ENCODE peak calls at places on chromosomes 1 and 21, in ten cellular contexts. W is CD4-positive, CD25-positive, alpha-beta regulatory T cell; J is CD4-positive, alpha-beta T cell; I is foreskin keratinocyte; Z is A549; A is CD8-positive, alpha-beta T cell; M is left lung; V is body of pancreas; Y is HepG2; U is heart left ventricle. Q is an unnamed sample.

GRCh38 chr1:6245869-6246496 is 2.0 kb downstream of the HES3 start:
- ATAC-seq in W (no peak), U (no peak), A (no peak), Z (peak), M (no peak), I (no peak), V (no peak), Y (peak), J (no peak), Q (no peak)

GRCh38 chr1:89609339-89609725 is 23.6 kb upstream of the LRRC8C start:
- ATAC-seq in W (no peak), V (no peak), Z (no peak), J (no peak), Y (no peak), I (no peak), M (no peak), U (no peak), A (no peak), Q (no peak)

GRCh38 chr1:113369715-113370114 is 20.6 kb upstream of the MAGI3 start:
- ATAC-seq in U (no peak), J (no peak), V (no peak), M (no peak), I (no peak), A (no peak), Y (no peak), Z (no peak), W (no peak), Q (no peak)

GRCh38 chr21:37886120-37886519 is 30.1 kb downstream of the KCNJ6 start:
- ATAC-seq in Z (no peak), M (no peak), Y (no peak), A (no peak), U (no peak), W (no peak), I (no peak), V (no peak), J (no peak), Q (no peak)

GRCh38 chr21:28754127-28754611 is 238.5 kb downstream of the LTN1 start:
- ATAC-seq in U (peak), M (peak), Z (no peak), A (no peak), J (no peak), I (no peak), Y (no peak), V (peak), W (no peak), Q (peak)

GRCh38 chr1:190436615-190437014 is 41.0 kb downstream of the BRINP3 start:
- ATAC-seq in I (no peak), V (no peak), W (no peak), J (no peak), U (no peak), Y (no peak), A (no peak), Z (peak), M (no peak), Q (no peak)

GRCh38 chr1:38064232-38064903 is 17.8 kb upstream of the POU3F1 start:
- ATAC-seq in I (peak), U (no peak), M (no peak), W (no peak), J (no peak), V (no peak), Y (peak), Z (no peak), A (no peak), Q (no peak)

GRCh38 chr1:89890085-89890754 is 69.4 kb downstream of the LRRC8D start:
- ATAC-seq in U (no peak), J (no peak), A (no peak), V (peak), Z (peak), I (peak), W (no peak), M (no peak), Y (no peak), Q (no peak)

GRCh38 chr1:86846166-86846647 is 67.7 kb downstream of the SELENOF start:
- ATAC-seq in I (peak), U (no peak), M (peak), J (no peak), A (no peak), W (no peak), Y (no peak), V (no peak), Z (peak), Q (peak)

GRCh38 chr1:162390396-162391185 is 9.1 kb downstream of the C1orf226 start:
- ATAC-seq in W (no peak), M (no peak), J (no peak), Y (no peak), U (no peak), I (no peak), V (no peak), Z (no peak), A (no peak), Q (no peak)

GRCh38 chr1:223017291-223017690 is 125.8 kb downstream of the TLR5 start:
- ATAC-seq in M (no peak), U (peak), I (no peak), J (no peak), W (no peak), Y (peak), Z (no peak), A (no peak), V (no peak), Q (peak)

GRCh38 chr21:34950980-34951379 is 98.1 kb downstream of the RUNX1 start:
- ATAC-seq in Z (no peak), Y (no peak), J (no peak), U (no peak), A (no peak), I (no peak), V (no peak), W (no peak), M (no peak), Q (no peak)

GRCh38 chr21:39319814-39320332 is 6.4 kb upstream of the BRWD1 start:
- ATAC-seq in Z (no peak), I (no peak), A (no peak), M (peak), Y (no peak), W (no peak), V (no peak), J (no peak), U (peak), Q (peak)

GRCh38 chr1:64072089-64072835 is 131.2 kb upstream of the UBE2U start:
- ATAC-seq in W (no peak), M (no peak), Z (no peak), I (peak), J (no peak), U (peak), A (no peak), Y (no peak), V (peak), Q (no peak)
- H3K27ac ChIP-seq in W (no peak), M (no peak), Z (no peak), I (peak), J (no peak), U (peak), A (no peak), Y (no peak), V (no peak), Q (no peak)

DNA sequence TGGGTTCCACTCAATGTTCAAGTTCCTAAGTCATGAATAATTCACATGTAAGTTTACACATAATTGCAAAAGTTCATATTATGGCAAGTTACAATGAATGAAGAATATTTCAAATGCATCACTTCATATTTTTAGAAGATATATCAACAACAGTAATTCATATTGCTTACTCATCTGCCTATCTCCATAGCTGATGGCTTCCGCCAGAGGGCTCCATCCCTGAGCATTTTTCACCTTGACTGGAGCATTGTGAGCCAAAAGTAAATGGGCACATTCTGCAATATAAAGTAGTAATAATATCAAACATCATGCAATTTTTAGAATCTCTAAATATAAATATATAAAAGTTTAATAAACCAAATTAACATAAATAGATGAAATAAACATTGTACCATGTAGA is 29.8 kb downstream of the ANKRD13C start:
- ATAC-seq in Y (no peak), W (no peak), I (no peak), J (no peak), V (no peak), M (no peak), U (no peak), Z (no peak), A (no peak), Q (no peak)
- H3K27ac ChIP-seq in Y (no peak), W (no peak), I (no peak), J (no peak), V (no peak), M (no peak), U (no peak), Z (no peak), A (no peak), Q (no peak)

GRCh38 chr1:25622526-25622925 is 5.9 kb downstream of the MAN1C1 start:
- ATAC-seq in Z (no peak), M (no peak), U (no peak), Y (no peak), J (peak), V (no peak), A (peak), I (no peak), W (peak), Q (no peak)
- H3K27ac ChIP-seq in Z (no peak), M (no peak), U (no peak), Y (no peak), J (peak), V (no peak), A (peak), I (no peak), W (no peak), Q (peak)

DNA sequence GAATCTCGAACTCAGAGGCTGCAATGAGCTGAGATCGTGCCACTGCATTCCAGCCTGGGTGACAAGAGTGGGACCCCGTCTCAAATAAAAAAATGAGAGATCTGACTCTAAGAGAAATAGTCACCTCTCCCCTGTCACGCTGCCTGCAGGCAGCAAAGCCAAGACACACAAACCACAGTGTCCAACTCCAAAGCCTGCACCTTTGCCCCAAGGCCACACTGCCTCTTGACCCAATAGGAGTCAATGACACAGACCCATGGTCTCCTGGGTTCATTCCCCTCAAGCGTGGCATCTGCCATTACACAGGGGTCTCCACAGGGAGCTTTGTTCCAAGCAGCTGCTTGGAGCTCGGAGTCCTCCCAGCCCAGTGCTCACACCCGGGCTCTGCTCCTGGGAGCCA is 46.3 kb downstream of the SLC9A1 start:
- ATAC-seq in Y (no peak), M (no peak), W (no peak), U (no peak), I (no peak), A (no peak), Z (no peak), J (no peak), V (no peak), Q (no peak)
- H3K27ac ChIP-seq in Y (no peak), M (no peak), W (no peak), U (no peak), I (no peak), A (no peak), Z (no peak), J (no peak), V (no peak), Q (no peak)

DNA sequence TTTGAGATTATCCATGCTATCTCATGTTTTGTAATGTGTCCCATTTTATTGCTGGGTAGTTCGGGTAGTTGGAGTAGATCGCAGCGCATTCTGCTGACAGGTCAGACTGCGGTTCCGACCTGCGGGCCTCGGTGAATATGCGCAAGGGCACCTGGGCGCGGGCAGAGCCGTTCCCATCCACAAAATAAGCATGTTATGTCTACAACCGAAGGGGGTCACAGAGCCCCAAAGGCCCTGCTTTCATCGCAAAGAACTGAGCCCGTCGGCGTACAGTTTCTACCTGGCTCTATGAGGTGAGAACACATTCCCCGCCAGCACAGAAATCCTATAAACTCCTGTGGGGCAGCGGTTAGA is 88.4 kb downstream of the PRKAB2 start:
- ATAC-seq in U (no peak), Z (no peak), I (no peak), M (no peak), V (no peak), A (no peak), J (no peak), Y (no peak), W (no peak), Q (no peak)
- H3K27ac ChIP-seq in U (no peak), Z (no peak), I (no peak), M (no peak), V (peak), A (peak), J (peak), Y (no peak), W (no peak), Q (no peak)

GRCh38 chr1:208233978-208234377 is 10.2 kb downstream of the PLXNA2 start:
- ATAC-seq in A (no peak), M (peak), V (no peak), U (no peak), W (no peak), Z (no peak), I (no peak), Y (peak), J (no peak), Q (no peak)

GRCh38 chr1:208235356-208235982 is 8.7 kb downstream of the PLXNA2 start:
- ATAC-seq in M (no peak), W (no peak), Y (no peak), U (no peak), J (no peak), I (no peak), A (no peak), Z (no peak), V (no peak), Q (no peak)

GRCh38 chr1:208233546-208233945 is 10.6 kb downstream of the PLXNA2 start:
- ATAC-seq in Z (no peak), I (no peak), W (no peak), U (peak), M (peak), Y (peak), V (peak), J (no peak), A (no peak), Q (peak)

GRCh38 chr1:208235983-208236761 is 8.0 kb downstream of the PLXNA2 start:
- ATAC-seq in W (no peak), M (peak), V (no peak), I (peak), Z (no peak), J (no peak), Y (peak), U (peak), A (no peak), Q (peak)

DNA sequence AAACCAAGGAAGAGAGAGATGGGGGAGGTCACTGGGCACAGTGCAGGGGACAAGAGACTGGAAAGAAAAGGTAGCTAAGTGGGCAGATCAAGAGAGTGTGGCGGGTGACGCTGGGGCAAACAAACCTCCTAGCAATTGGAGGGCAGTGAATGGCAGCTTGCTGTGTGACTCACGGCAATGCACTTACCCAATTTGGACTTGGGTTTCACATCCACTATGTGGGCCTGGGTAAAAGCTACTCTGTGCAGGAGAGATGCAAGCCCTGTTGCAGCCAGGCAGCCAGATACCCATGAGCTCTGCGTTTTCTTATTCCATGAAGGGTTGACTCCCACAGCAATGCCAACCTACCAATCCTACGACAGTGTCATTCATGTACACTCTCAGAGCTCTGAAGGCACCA is 9.5 kb downstream of the PLXNA2 start:
- ATAC-seq in J (no peak), M (peak), Z (no peak), A (no peak), V (no peak), Y (peak), I (no peak), W (no peak), U (no peak), Q (no peak)
- H3K27ac ChIP-seq in J (no peak), M (peak), Z (no peak), A (no peak), V (peak), Y (no peak), I (no peak), W (no peak), U (peak), Q (peak)

DNA sequence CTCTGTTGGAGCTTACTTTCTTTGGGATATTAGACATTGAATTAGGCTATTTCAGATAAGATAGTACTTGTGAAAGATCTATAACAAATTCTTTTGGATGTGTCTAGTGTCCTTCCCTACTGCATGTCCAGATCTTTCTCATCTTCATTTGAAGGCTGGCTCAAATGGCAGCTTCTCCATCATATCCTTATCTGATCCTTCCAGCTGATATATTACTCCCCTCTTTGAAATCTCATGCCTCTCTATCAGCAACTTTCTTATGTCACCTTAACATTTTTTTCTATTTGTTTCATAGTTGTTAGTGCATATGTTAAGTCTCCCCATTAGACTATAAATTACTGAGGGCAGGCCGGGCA is 17.5 kb downstream of the CAP1 start:
- ATAC-seq in A (no peak), U (no peak), M (no peak), Z (no peak), Y (no peak), V (no peak), W (no peak), J (no peak), I (no peak), Q (no peak)
- H3K27ac ChIP-seq in A (peak), U (peak), M (peak), Z (no peak), Y (peak), V (no peak), W (peak), J (peak), I (no peak), Q (no peak)

GRCh38 chr1:101260531-101260930 is 23.7 kb downstream of the S1PR1 start:
- ATAC-seq in V (no peak), U (no peak), A (no peak), I (peak), Z (no peak), Y (no peak), J (no peak), W (no peak), M (no peak), Q (no peak)

GRCh38 chr1:101261629-101262028 is 24.8 kb downstream of the S1PR1 start:
- ATAC-seq in V (no peak), Z (no peak), I (no peak), Y (no peak), U (no peak), M (no peak), W (no peak), A (no peak), J (no peak), Q (no peak)

GRCh38 chr1:101262060-101262459 is 25.2 kb downstream of the S1PR1 start:
- ATAC-seq in V (no peak), J (no peak), Y (no peak), M (no peak), I (no peak), U (no peak), A (no peak), Z (no peak), W (no peak), Q (no peak)

GRCh38 chr1:101257500-101258325 is 20.9 kb downstream of the S1PR1 start:
- ATAC-seq in Y (peak), W (peak), V (no peak), M (peak), A (peak), I (no peak), J (peak), U (peak), Z (no peak), Q (peak)

DNA sequence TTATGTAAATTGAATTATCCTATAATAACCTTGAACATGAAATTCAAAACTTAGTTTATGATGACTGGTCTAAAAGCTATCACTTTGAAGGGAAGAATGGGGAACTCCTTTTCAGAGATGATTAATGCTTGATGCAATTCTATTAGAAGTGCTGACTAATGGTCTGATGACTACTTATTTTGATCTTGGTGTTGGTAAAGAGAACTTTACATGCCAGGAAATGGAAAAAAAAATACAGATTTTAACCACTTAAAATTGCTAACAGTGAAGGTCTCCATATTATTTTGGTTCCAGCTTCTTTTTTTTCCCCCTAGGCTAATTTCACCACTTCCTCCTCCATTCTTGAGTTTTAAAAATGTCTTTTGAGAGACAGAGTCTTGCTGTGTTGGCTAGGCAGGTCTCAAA is 22.9 kb downstream of the S1PR1 start:
- ATAC-seq in W (peak), M (peak), U (no peak), V (no peak), Y (no peak), J (peak), A (peak), Z (peak), I (peak), Q (peak)
- H3K27ac ChIP-seq in W (no peak), M (peak), U (peak), V (no peak), Y (no peak), J (no peak), A (no peak), Z (peak), I (peak), Q (no peak)

DNA sequence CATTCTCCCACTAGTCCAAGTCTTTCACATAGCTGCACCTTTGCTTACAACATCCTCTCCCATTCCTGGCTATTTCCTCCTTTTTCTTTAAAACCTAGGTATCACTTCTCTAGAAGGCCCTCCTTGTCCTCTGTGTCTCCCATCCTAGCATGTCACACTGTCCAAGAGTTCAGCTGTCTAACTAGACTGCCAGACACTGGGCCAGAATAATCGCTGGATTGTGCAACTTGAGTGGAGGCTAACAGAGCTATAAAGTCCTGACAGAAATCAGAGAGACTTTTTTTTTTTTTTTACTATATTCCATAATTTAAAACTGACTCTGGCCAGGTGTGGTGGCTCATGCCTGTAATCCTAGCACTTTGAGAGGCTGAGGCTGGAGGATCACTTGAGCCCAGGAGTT is 4.2 kb upstream of the ANGPTL7 start:
- ATAC-seq in M (no peak), J (no peak), W (no peak), V (no peak), A (no peak), Z (no peak), I (no peak), Y (no peak), U (no peak), Q (no peak)
- H3K27ac ChIP-seq in M (no peak), J (no peak), W (no peak), V (no peak), A (no peak), Z (no peak), I (no peak), Y (no peak), U (no peak), Q (no peak)

GRCh38 chr1:11727119-11727518 is 8.8 kb upstream of the AGTRAP start:
- ATAC-seq in Z (no peak), Y (peak), U (no peak), V (no peak), A (no peak), I (no peak), W (no peak), J (no peak), M (no peak), Q (no peak)

GRCh38 chr1:11729498-11730428 is 6.2 kb upstream of the AGTRAP start:
- ATAC-seq in V (no peak), Z (no peak), U (peak), M (peak), W (no peak), A (no peak), Y (peak), I (no peak), J (no peak), Q (no peak)

GRCh38 chr1:11728126-11728806 is 7.7 kb upstream of the AGTRAP start:
- ATAC-seq in Z (no peak), V (no peak), U (no peak), I (no peak), W (no peak), M (no peak), A (no peak), Y (no peak), J (no peak), Q (no peak)

GRCh38 chr1:11729155-11729497 is 6.8 kb upstream of the AGTRAP start:
- ATAC-seq in U (no peak), V (no peak), M (no peak), A (no peak), Y (no peak), Z (no peak), J (no peak), I (no peak), W (no peak), Q (no peak)

GRCh38 chr1:11725616-11726015 is 10.3 kb upstream of the AGTRAP start:
- ATAC-seq in W (no peak), J (no peak), V (no peak), U (no peak), I (no peak), A (no peak), Y (no peak), Z (no peak), M (no peak), Q (no peak)
- H3K27ac ChIP-seq in W (no peak), J (no peak), V (no peak), U (no peak), I (no peak), A (no peak), Y (no peak), Z (no peak), M (peak), Q (no peak)